ENCODE peak calls at places on chromosome 10, in seven cellular contexts. One of them, this sample, is unnamed. For H3K4me1 and H3K36me3, the result is how much of the 10 kb centered on the place peaks cover.

GRCh38 chr10:71158251-71158650 is 54.1 kb upstream of the UNC5B start:
- DNase-seq in small intestine: no peak
- DNase-seq in HCT116: no peak
- DNase-seq in CD8-positive, alpha-beta memory T cell: no peak
- DNase-seq in mucosa of descending colon: no peak
- DNase-seq in RWPE2: no peak
- DNase-seq in SK-N-SH: no peak
- DNase-seq in this sample: no peak

GRCh38 chr10:14812271-14812670 is 25.6 kb downstream of the CDNF start:
- DNase-seq in small intestine: no peak
- DNase-seq in HCT116: no peak
- DNase-seq in CD8-positive, alpha-beta memory T cell: no peak
- DNase-seq in mucosa of descending colon: no peak
- DNase-seq in RWPE2: no peak
- DNase-seq in SK-N-SH: no peak
- DNase-seq in this sample: no peak

GRCh38 chr10:93815304-93816091 is 57.8 kb downstream of the LGI1 start:
- DNase-seq in small intestine: no peak
- DNase-seq in HCT116: no peak
- DNase-seq in CD8-positive, alpha-beta memory T cell: no peak
- DNase-seq in mucosa of descending colon: no peak
- DNase-seq in RWPE2: no peak
- DNase-seq in SK-N-SH: peak
- DNase-seq in this sample: no peak

GRCh38 chr10:25758041-25758457 is 176.0 kb upstream of the MYO3A start:
- DNase-seq in small intestine: peak
- DNase-seq in HCT116: peak
- DNase-seq in CD8-positive, alpha-beta memory T cell: no peak
- DNase-seq in mucosa of descending colon: peak
- DNase-seq in RWPE2: no peak
- DNase-seq in SK-N-SH: peak
- DNase-seq in this sample: no peak

GRCh38 chr10:63712717-63713115 is 191.5 kb downstream of the REEP3 start:
- DNase-seq in small intestine: no peak
- DNase-seq in HCT116: no peak
- DNase-seq in CD8-positive, alpha-beta memory T cell: no peak
- DNase-seq in mucosa of descending colon: no peak
- DNase-seq in RWPE2: no peak
- DNase-seq in SK-N-SH: no peak
- DNase-seq in this sample: no peak

GRCh38 chr10:71086439-71087080 is 125.8 kb upstream of the UNC5B start:
- DNase-seq in small intestine: no peak
- DNase-seq in HCT116: no peak
- DNase-seq in CD8-positive, alpha-beta memory T cell: no peak
- DNase-seq in mucosa of descending colon: no peak
- DNase-seq in RWPE2: no peak
- DNase-seq in SK-N-SH: no peak
- DNase-seq in this sample: no peak

GRCh38 chr10:122181055-122181732 is 89.9 kb upstream of the BTBD16 start:
- DNase-seq in small intestine: no peak
- DNase-seq in HCT116: no peak
- DNase-seq in CD8-positive, alpha-beta memory T cell: no peak
- DNase-seq in mucosa of descending colon: no peak
- DNase-seq in RWPE2: no peak
- DNase-seq in SK-N-SH: no peak
- DNase-seq in this sample: no peak

GRCh38 chr10:49735161-49735560 is 27.0 kb downstream of the OGDHL start:
- DNase-seq in small intestine: no peak
- DNase-seq in HCT116: no peak
- DNase-seq in CD8-positive, alpha-beta memory T cell: no peak
- DNase-seq in mucosa of descending colon: no peak
- DNase-seq in RWPE2: no peak
- DNase-seq in SK-N-SH: peak
- DNase-seq in this sample: no peak

GRCh38 chr10:114897593-114897992 is 40.4 kb upstream of the TRUB1 start:
- DNase-seq in small intestine: no peak
- DNase-seq in HCT116: no peak
- DNase-seq in CD8-positive, alpha-beta memory T cell: no peak
- DNase-seq in mucosa of descending colon: no peak
- DNase-seq in RWPE2: no peak
- DNase-seq in SK-N-SH: no peak
- DNase-seq in this sample: no peak

GRCh38 chr10:95244152-95244551 is 46.7 kb downstream of the PDLIM1 start:
- DNase-seq in small intestine: no peak
- DNase-seq in HCT116: no peak
- DNase-seq in CD8-positive, alpha-beta memory T cell: no peak
- DNase-seq in mucosa of descending colon: no peak
- DNase-seq in RWPE2: no peak
- DNase-seq in SK-N-SH: no peak
- DNase-seq in this sample: no peak

GRCh38 chr10:126262971-126263370 is 125.3 kb downstream of the ADAM12 start:
- DNase-seq in small intestine: no peak
- DNase-seq in HCT116: no peak
- DNase-seq in CD8-positive, alpha-beta memory T cell: no peak
- DNase-seq in mucosa of descending colon: no peak
- DNase-seq in RWPE2: no peak
- DNase-seq in SK-N-SH: no peak
- DNase-seq in this sample: no peak

GRCh38 chr10:71486465-71487114 is 89.9 kb downstream of the CDH23 start:
- DNase-seq in small intestine: peak
- DNase-seq in HCT116: peak
- DNase-seq in CD8-positive, alpha-beta memory T cell: no peak
- DNase-seq in mucosa of descending colon: peak
- DNase-seq in RWPE2: no peak
- DNase-seq in SK-N-SH: peak
- DNase-seq in this sample: peak

GRCh38 chr10:14918964-14919363 is 34.9 kb downstream of the DCLRE1C start:
- DNase-seq in small intestine: no peak
- DNase-seq in HCT116: no peak
- DNase-seq in CD8-positive, alpha-beta memory T cell: no peak
- DNase-seq in mucosa of descending colon: no peak
- DNase-seq in RWPE2: no peak
- DNase-seq in SK-N-SH: no peak
- DNase-seq in this sample: no peak

DNA sequence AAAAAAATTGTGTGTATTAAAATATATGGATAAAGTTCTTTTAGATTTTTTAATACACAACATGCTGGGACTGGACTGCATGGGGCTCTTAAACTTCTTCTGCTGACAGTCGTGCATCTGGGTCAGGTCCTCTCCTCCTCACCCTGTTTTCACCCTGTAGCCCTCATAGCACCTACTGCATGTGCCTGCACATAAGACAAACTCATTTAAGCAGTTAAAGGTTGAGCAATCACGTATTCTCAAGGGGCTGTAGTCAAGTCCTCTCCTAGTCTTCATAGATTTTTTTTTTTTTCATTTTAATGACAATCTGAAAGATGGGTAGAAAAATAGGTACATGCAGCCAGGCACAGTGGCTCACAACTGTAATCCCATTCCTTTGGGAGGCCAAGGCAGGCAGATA is 23.6 kb upstream of the PDCD4 start:
- DNase-seq in small intestine: no peak
- DNase-seq in HCT116: no peak
- DNase-seq in CD8-positive, alpha-beta memory T cell: no peak
- DNase-seq in mucosa of descending colon: no peak
- DNase-seq in RWPE2: no peak
- DNase-seq in SK-N-SH: no peak
- DNase-seq in this sample: no peak
- H3K4me1 ChIP-seq in small intestine: under half
- H3K4me1 ChIP-seq in HCT116: under half
- H3K4me1 ChIP-seq in CD8-positive, alpha-beta memory T cell: half or more
- H3K4me1 ChIP-seq in mucosa of descending colon: under half
- H3K4me1 ChIP-seq in RWPE2: under half
- H3K4me1 ChIP-seq in SK-N-SH: under half
- H3K4me1 ChIP-seq in this sample: under half

DNA sequence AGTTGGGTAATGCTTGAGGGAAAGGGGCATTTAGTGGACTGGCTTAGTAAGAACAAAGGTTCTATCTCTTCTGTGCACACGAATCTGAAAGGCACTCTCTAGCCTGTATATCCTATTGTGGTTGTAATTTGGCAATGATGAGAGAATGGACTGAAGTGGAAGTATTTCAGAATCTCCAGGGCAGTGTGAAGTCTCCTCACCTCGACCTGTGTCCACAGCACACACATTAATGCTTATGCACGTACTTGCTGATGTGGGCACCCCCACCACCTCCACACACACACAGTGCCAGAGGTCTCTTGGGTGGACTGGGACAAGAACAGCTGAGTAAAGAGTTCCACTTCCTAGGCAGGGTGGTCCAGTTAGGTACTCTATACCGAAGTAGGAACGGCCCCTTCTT is 6.9 kb downstream of the SMC3 start:
- DNase-seq in small intestine: no peak
- DNase-seq in HCT116: no peak
- DNase-seq in CD8-positive, alpha-beta memory T cell: no peak
- DNase-seq in mucosa of descending colon: no peak
- DNase-seq in RWPE2: no peak
- DNase-seq in SK-N-SH: no peak
- DNase-seq in this sample: no peak
- H3K36me3 ChIP-seq in small intestine: under half
- H3K36me3 ChIP-seq in HCT116: under half
- H3K36me3 ChIP-seq in CD8-positive, alpha-beta memory T cell: under half
- H3K36me3 ChIP-seq in mucosa of descending colon: under half
- H3K36me3 ChIP-seq in RWPE2: half or more
- H3K36me3 ChIP-seq in SK-N-SH: half or more
- H3K36me3 ChIP-seq in this sample: under half

DNA sequence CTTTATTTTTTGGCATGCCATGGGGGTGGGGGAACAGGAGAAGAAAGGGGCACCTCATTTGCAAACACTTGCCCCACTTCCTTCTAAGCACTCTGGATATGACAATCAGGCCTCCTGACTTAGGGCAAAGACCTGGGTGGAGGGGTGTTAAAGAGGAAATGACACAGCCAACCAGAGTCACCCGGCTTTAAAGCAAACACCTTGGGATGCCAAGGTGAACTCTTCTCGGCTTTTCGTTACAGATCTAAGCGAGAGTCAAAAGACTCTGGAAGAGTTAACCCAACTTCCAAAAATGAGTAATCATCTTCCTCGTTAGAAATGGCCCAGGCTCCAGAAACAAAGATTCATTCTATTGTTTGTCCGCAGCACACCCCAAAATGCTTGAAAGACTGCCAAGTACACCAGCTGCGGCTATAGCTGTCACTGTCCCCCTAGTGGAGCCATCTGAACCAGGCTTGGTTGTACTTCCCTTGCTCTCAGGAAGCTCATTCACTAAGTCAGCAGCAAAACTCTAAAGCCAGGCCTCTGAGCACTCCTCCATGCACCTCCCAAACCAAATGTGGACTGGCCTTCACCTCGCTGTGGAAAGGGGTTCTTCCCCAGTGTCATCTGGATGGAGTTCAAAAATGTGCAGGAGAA is 24.8 kb downstream of the FAM53B start:
- DNase-seq in small intestine: peak
- DNase-seq in HCT116: no peak
- DNase-seq in CD8-positive, alpha-beta memory T cell: peak
- DNase-seq in mucosa of descending colon: peak
- DNase-seq in RWPE2: no peak
- DNase-seq in SK-N-SH: no peak
- DNase-seq in this sample: peak
- H3K4me3 ChIP-seq in small intestine: no peak
- H3K4me3 ChIP-seq in HCT116: no peak
- H3K4me3 ChIP-seq in CD8-positive, alpha-beta memory T cell: peak
- H3K4me3 ChIP-seq in mucosa of descending colon: no peak
- H3K4me3 ChIP-seq in RWPE2: no peak
- H3K4me3 ChIP-seq in SK-N-SH: no peak
- H3K4me3 ChIP-seq in this sample: peak

GRCh38 chr10:124688366-124688765 is 55.8 kb downstream of the FAM53B start:
- DNase-seq in small intestine: no peak
- DNase-seq in HCT116: no peak
- DNase-seq in CD8-positive, alpha-beta memory T cell: no peak
- DNase-seq in mucosa of descending colon: no peak
- DNase-seq in RWPE2: no peak
- DNase-seq in SK-N-SH: no peak
- DNase-seq in this sample: no peak
- H3K4me1 ChIP-seq in small intestine: under half
- H3K4me1 ChIP-seq in HCT116: under half
- H3K4me1 ChIP-seq in CD8-positive, alpha-beta memory T cell: half or more
- H3K4me1 ChIP-seq in mucosa of descending colon: under half
- H3K4me1 ChIP-seq in RWPE2: under half
- H3K4me1 ChIP-seq in SK-N-SH: under half
- H3K4me1 ChIP-seq in this sample: half or more

DNA sequence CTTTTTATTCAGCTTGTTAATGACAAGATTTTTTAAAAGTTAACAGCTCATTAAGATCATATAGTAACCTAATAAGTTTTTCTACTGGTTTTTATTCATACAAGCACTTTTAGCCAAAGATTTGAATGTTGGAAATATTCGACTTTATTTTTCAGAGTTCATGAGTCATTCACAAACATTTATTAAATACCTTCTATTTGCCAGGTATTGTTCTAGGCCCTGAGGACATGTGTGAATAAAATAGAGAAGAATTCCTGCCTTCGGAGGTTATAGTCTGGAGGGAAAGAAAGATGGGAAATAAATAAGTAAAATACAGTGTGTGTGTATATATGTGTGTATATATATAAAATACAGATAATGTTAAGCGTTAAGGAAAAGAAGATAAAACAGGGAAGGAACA is 31.5 kb downstream of the BTAF1 start:
- DNase-seq in small intestine: no peak
- DNase-seq in HCT116: no peak
- DNase-seq in CD8-positive, alpha-beta memory T cell: no peak
- DNase-seq in mucosa of descending colon: no peak
- DNase-seq in RWPE2: no peak
- DNase-seq in SK-N-SH: no peak
- DNase-seq in this sample: no peak
- H3K36me3 ChIP-seq in small intestine: under half
- H3K36me3 ChIP-seq in HCT116: under half
- H3K36me3 ChIP-seq in CD8-positive, alpha-beta memory T cell: half or more
- H3K36me3 ChIP-seq in mucosa of descending colon: under half
- H3K36me3 ChIP-seq in RWPE2: half or more
- H3K36me3 ChIP-seq in SK-N-SH: half or more
- H3K36me3 ChIP-seq in this sample: half or more

GRCh38 chr10:87870154-87870553 is 6.7 kb downstream of the PTEN start:
- DNase-seq in small intestine: no peak
- DNase-seq in HCT116: no peak
- DNase-seq in CD8-positive, alpha-beta memory T cell: no peak
- DNase-seq in mucosa of descending colon: no peak
- DNase-seq in RWPE2: no peak
- DNase-seq in SK-N-SH: no peak
- DNase-seq in this sample: no peak
- H3K4me3 ChIP-seq in small intestine: no peak
- H3K4me3 ChIP-seq in HCT116: no peak
- H3K4me3 ChIP-seq in CD8-positive, alpha-beta memory T cell: no peak
- H3K4me3 ChIP-seq in mucosa of descending colon: no peak
- H3K4me3 ChIP-seq in RWPE2: no peak
- H3K4me3 ChIP-seq in SK-N-SH: peak
- H3K4me3 ChIP-seq in this sample: peak